ENCODE peak calls at places on chromosomes 4 and X, in four cellular contexts. F is HCT116, L is K562, R is HepG2. M is an unnamed sample. For H3K27me3 and H3K36me3, the result is how much of the 10 kb centered on the place peaks cover.

GRCh38 chrX:65596270-65596669 is 61.7 kb upstream of the LAS1L start:
- DNase-seq in F (no peak), L (no peak), R (no peak), M (no peak)

GRCh38 chr4:13173974-13174373 is 310.2 kb downstream of the RAB28 start:
- DNase-seq in F (no peak), L (no peak), R (no peak), M (no peak)

GRCh38 chrX:14398725-14399124 is 130.6 kb upstream of the GLRA2 start:
- DNase-seq in F (no peak), L (no peak), R (no peak), M (no peak)

GRCh38 chrX:15903186-15903681 is 48.6 kb upstream of the AP1S2 start:
- DNase-seq in F (no peak), L (no peak), R (no peak), M (no peak)

GRCh38 chr4:5751073-5751917 is 40.3 kb downstream of the EVC start:
- DNase-seq in F (no peak), L (no peak), R (no peak), M (no peak)

GRCh38 chr4:6228158-6229067 is 28.1 kb upstream of the JAKMIP1 start:
- DNase-seq in F (no peak), L (no peak), R (no peak), M (no peak)

GRCh38 chrX:15567886-15568616 is 32.7 kb downstream of the ACE2 start:
- DNase-seq in F (no peak), L (no peak), R (peak), M (no peak)

GRCh38 chr4:75376543-75376942 is 137.7 kb downstream of the RCHY1 start:
- DNase-seq in F (no peak), L (no peak), R (no peak), M (no peak)

GRCh38 chr4:141810702-141811365 is 174.5 kb downstream of the IL15 start:
- DNase-seq in F (no peak), L (no peak), R (no peak), M (no peak)

GRCh38 chr4:74223801-74224200 is 65.9 kb downstream of the MTHFD2L start:
- DNase-seq in F (no peak), L (no peak), R (no peak), M (no peak)

GRCh38 chr4:100240008-100240407 is 49.7 kb upstream of the DDIT4L start:
- DNase-seq in F (no peak), L (no peak), R (no peak), M (no peak)

GRCh38 chr4:139684351-139684750 is 18.7 kb downstream of the MGST2 start:
- DNase-seq in F (no peak), L (no peak), R (no peak), M (no peak)

GRCh38 chr4:174154455-174154854 is 129.0 kb downstream of the FBXO8 start:
- DNase-seq in F (no peak), L (no peak), R (no peak), M (no peak)

GRCh38 chr4:87975466-87975865 is at the start of gene SPP1:
- DNase-seq in F (no peak), L (no peak), R (peak), M (no peak)

GRCh38 chr4:34108456-34108855 is 2135.9 kb downstream of the ARAP2 start:
- DNase-seq in F (no peak), L (no peak), R (no peak), M (no peak)

GRCh38 chrX:118807151-118808017 is 16.2 kb upstream of the ZCCHC12 start:
- DNase-seq in F (peak), L (peak), R (peak), M (peak)

GRCh38 chrX:46444011-46444410 is 101.2 kb downstream of the ZNF674 start:
- DNase-seq in F (peak), L (no peak), R (peak), M (peak)

GRCh38 chr4:154416183-154416543 is 75.4 kb downstream of the DCHS2 start:
- DNase-seq in F (no peak), L (peak), R (peak), M (no peak)

GRCh38 chr4:166435449-166435848 is 562.4 kb downstream of the TLL1 start:
- DNase-seq in F (no peak), L (no peak), R (no peak), M (peak)

GRCh38 chr4:64727960-64728359 is 318.7 kb upstream of the TECRL start:
- DNase-seq in F (no peak), L (no peak), R (no peak), M (no peak)

GRCh38 chr4:115028682-115029385 is 84.6 kb downstream of the NDST4 start:
- DNase-seq in F (no peak), L (no peak), R (no peak), M (no peak)

GRCh38 chrX:46185923-46186810 is 359.1 kb downstream of the ZNF674 start:
- DNase-seq in F (no peak), L (no peak), R (peak), M (no peak)

GRCh38 chr4:165011403-165011802 is 20.4 kb upstream of the TRIM60 start:
- DNase-seq in F (no peak), L (no peak), R (no peak), M (no peak)

GRCh38 chr4:155924637-155925036 is 21.1 kb downstream of the TDO2 start:
- DNase-seq in F (no peak), L (no peak), R (no peak), M (no peak)

GRCh38 chr4:48778431-48779094 is 1.5 kb downstream of the FRYL start:
- DNase-seq in F (no peak), L (no peak), R (peak), M (no peak)

GRCh38 chrX:7996414-7996813 is 69.2 kb upstream of the PNPLA4 start:
- DNase-seq in F (no peak), L (peak), R (peak), M (peak)

GRCh38 chr4:114078636-114079035 is 99.2 kb upstream of the ARSJ start:
- DNase-seq in F (no peak), L (no peak), R (no peak), M (no peak)

GRCh38 chr4:24419147-24420034 is 165.0 kb downstream of the DHX15 start:
- DNase-seq in F (peak), L (peak), R (peak), M (peak)

GRCh38 chr4:19844436-19844835 is 407.3 kb upstream of the SLIT2 start:
- DNase-seq in F (no peak), L (no peak), R (no peak), M (no peak)

GRCh38 chr4:182764137-182764536 is 153.0 kb downstream of the DCTD start:
- DNase-seq in F (no peak), L (no peak), R (no peak), M (no peak)

GRCh38 chrX:29699214-29699613 is 516.1 kb upstream of the MAGEB2 start:
- DNase-seq in F (no peak), L (no peak), R (no peak), M (no peak)

GRCh38 chr4:159498371-159499115 is 395.7 kb downstream of the RAPGEF2 start:
- DNase-seq in F (no peak), L (no peak), R (peak), M (no peak)

GRCh38 chr4:124936427-124936826 is 223.9 kb upstream of the ANKRD50 start:
- DNase-seq in F (no peak), L (no peak), R (no peak), M (no peak)

GRCh38 chr4:65018313-65018712 is 609.1 kb upstream of the TECRL start:
- DNase-seq in F (no peak), L (no peak), R (no peak), M (no peak)

GRCh38 chrX:102867254-102867653 is 69.8 kb upstream of the RAB40AL start:
- DNase-seq in F (no peak), L (no peak), R (no peak), M (no peak)

GRCh38 chr4:88792268-88792781 is 94.7 kb upstream of the NAP1L5 start:
- DNase-seq in F (no peak), L (no peak), R (peak), M (no peak)

GRCh38 chrX:140912606-140913005 is 89.8 kb upstream of the SPANXB1 start:
- DNase-seq in F (no peak), L (no peak), R (no peak), M (no peak)

GRCh38 chr4:3442959-3443749 is 1.4 kb downstream of the HGFAC start:
- DNase-seq in F (no peak), L (peak), R (peak), M (no peak)

GRCh38 chr4:111773858-111774257 is 371.4 kb upstream of the FAM241A start:
- DNase-seq in F (no peak), L (no peak), R (no peak), M (no peak)

GRCh38 chrX:9677098-9677739 is 88.4 kb downstream of the GPR143 start:
- DNase-seq in F (no peak), L (no peak), R (no peak), M (no peak)

GRCh38 chr4:16131293-16131692 is 47.5 kb upstream of the PROM1 start:
- DNase-seq in F (no peak), L (no peak), R (no peak), M (no peak)
- H3K27me3 ChIP-seq in F (under half), L (under half), R (under half), M (under half)

DNA sequence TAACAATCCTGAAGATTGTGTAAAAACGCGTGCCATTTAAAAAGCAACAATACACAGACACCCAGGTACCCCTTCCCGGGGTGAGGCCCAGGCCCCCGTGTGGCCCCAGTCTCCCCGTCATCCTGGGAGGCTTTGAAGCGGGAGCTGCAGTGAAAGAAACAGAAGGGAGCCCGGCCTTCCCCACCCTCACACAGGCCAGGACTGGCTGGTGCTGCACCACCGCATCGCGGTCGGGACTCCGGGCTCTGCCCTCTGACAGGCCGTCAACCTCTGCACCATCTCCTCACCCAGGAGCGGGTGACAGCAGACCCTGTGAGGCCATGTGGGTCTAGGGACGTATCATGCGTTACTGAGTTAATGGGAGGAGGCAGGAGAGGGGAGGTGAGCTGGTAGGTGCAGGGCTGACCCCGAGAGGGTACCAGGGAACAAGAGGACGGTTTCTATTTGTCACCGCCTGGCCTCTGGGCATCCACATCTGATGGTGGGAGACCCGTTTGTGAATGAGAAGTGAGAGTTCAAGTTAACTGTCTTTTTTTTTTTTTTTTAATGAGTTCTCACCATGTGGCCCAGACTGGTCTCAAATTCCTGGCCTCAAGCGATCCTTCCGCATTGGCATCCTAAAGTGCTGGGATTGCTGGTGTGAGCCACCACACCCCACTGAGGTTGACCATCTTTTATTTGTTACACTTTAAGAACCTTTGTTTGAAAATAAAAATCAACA is 27.3 kb downstream of the PIGG start:
- DNase-seq in F (no peak), L (no peak), R (no peak), M (no peak)
- H3K36me3 ChIP-seq in F (under half), L (half or more), R (under half), M (under half)

GRCh38 chr4:14888790-14889189 is 113.5 kb upstream of the CPEB2 start:
- DNase-seq in F (no peak), L (no peak), R (no peak), M (no peak)

GRCh38 chr4:14883166-14883565 is 119.1 kb upstream of the CPEB2 start:
- DNase-seq in F (no peak), L (no peak), R (no peak), M (no peak)

GRCh38 chr4:14893713-14894112 is 108.6 kb upstream of the CPEB2 start:
- DNase-seq in F (no peak), L (no peak), R (no peak), M (no peak)

GRCh38 chr4:14892563-14892962 is 109.7 kb upstream of the CPEB2 start:
- DNase-seq in F (no peak), L (no peak), R (no peak), M (no peak)

DNA sequence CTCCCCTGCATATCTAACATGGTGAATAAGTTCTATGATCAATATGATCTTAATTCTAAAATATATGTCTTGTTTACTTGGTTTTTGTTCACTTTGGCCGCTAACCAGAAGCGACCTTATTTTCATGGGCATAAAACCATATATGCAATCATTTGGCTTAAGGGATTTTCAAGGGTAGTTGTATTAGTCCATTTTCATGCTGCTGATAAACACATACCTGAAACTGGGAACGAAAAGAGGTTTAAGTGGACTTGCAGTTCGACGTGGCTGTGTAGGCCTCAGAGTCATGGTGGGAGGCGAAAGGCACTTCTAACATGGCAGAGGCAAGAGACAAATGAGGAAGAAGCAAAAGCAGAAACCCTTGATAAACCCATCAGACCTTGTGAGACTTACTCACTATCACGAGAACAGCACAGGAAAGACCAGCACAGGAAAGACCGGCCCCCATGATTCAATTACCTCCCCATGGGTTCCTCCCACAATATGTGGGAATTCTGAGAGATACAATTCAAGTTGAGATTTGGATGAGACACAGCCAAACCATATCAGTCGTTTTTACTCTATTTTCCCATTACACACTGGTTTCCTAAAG is 114.3 kb upstream of the CPEB2 start:
- DNase-seq in F (no peak), L (no peak), R (no peak), M (no peak)
- TF ChIP-seq TCF7L2 in F (no peak), L (no peak), R (no peak), M (no peak)

DNA sequence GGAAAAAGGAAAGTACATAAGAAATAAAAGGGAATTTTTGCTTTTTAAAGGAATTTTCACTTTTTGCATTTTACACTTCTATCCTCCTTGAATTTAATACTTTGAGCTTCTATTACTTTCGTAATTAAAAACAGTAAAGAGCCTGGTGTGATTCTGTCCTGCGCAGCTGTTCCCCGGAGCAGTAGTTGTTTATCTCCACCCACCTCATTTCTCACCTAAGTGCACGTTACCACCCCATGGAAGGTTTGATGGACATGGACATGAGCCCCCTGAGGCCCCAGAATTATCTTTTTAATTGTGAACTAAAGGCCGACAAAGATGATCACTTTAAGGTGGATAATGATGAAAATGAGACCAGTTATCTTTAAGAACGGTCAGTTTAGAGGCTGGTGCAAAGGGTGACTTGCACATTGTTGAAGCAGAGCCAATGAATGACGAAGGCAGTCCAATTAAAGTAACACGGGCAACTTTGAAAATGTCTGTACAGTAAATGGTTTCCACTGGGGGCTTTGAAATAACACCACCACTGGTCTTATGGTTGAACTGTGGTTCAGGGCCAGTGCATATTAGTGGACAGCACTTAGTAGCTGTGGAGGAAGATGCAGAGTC is 52.1 kb upstream of the TEX13D start:
- DNase-seq in F (no peak), L (no peak), R (no peak), M (no peak)
- H3K27me3 ChIP-seq in F (under half), L (under half), R (under half), M (under half)

GRCh38 chrX:40095588-40096394 is 2.0 kb downstream of the BCOR start:
- DNase-seq in F (no peak), L (no peak), R (no peak), M (no peak)
- H3K36me3 ChIP-seq in F (under half), L (under half), R (under half), M (under half)

GRCh38 chr4:38130884-38131283 is 170.7 kb downstream of the PTTG2 start:
- DNase-seq in F (no peak), L (no peak), R (no peak), M (no peak)

GRCh38 chr4:38131371-38132139 is 171.4 kb downstream of the PTTG2 start:
- DNase-seq in F (no peak), L (no peak), R (no peak), M (no peak)

GRCh38 chr4:38129452-38129830 is 169.2 kb downstream of the PTTG2 start:
- DNase-seq in F (no peak), L (no peak), R (no peak), M (no peak)

GRCh38 chr4:38125816-38126215 is 165.6 kb downstream of the PTTG2 start:
- DNase-seq in F (no peak), L (no peak), R (no peak), M (no peak)

GRCh38 chr4:38128478-38129451 is 168.6 kb downstream of the PTTG2 start:
- DNase-seq in F (peak), L (no peak), R (peak), M (no peak)
- TF ChIP-seq TCF7L2 in F (no peak), L (no peak), R (no peak), M (no peak)

GRCh38 chrX:50471390-50471789 is 765 bp upstream of the DGKK start:
- DNase-seq in F (no peak), L (no peak), R (no peak), M (no peak)
- H3K27me3 ChIP-seq in F (under half), L (under half), R (under half), M (under half)

DNA sequence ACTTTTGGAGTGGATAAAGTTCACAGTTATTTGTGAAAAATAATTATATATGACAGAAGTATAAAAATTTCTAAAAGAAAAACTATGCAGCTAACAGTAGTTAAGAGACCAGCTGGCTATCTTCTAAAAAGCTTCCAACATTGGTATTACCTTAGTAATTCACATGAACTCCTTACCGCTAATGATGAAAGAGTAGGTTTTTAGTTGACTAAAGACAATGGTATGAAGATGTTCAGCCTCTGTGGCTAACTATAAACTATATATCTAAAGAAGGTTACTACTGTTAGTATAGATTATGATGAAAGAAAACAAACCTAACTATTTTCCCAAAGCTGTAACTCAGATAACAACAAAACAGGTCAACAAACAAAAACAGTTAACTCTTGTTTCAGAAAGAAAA is 10.4 kb downstream of the CCNI start:
- DNase-seq in F (no peak), L (no peak), R (no peak), M (no peak)
- H3K36me3 ChIP-seq in F (under half), L (half or more), R (under half), M (under half)

GRCh38 chr4:7516773-7517144 is 82.0 kb upstream of the PSAPL1 start:
- DNase-seq in F (no peak), L (no peak), R (no peak), M (no peak)

GRCh38 chr4:7522452-7522851 is 87.7 kb upstream of the PSAPL1 start:
- DNase-seq in F (no peak), L (no peak), R (no peak), M (no peak)

GRCh38 chr4:7516116-7516772 is 81.5 kb upstream of the PSAPL1 start:
- DNase-seq in F (no peak), L (no peak), R (no peak), M (no peak)

GRCh38 chr4:7519638-7520373 is 85.1 kb upstream of the PSAPL1 start:
- DNase-seq in F (no peak), L (no peak), R (no peak), M (no peak)

GRCh38 chr4:7518871-7519637 is 84.3 kb upstream of the PSAPL1 start:
- DNase-seq in F (no peak), L (no peak), R (no peak), M (no peak)
- TF ChIP-seq TCF7L2 in F (no peak), L (no peak), R (no peak), M (no peak)